ENCODE peak calls at places on chromosomes 4 and X, in six cellular contexts. One of them, this sample, is unnamed.

GRCh38 chr4:165355900-165356300 is 22.9 kb upstream of the CPE start:
- DNase-seq in K562: peak
- DNase-seq in HepG2: peak
- DNase-seq in GM12878: no peak
- DNase-seq in H1: no peak
- DNase-seq in SK-N-SH: peak
- DNase-seq in this sample: no peak

GRCh38 chr4:57157611-57158137 is 47.5 kb upstream of the IGFBP7 start:
- DNase-seq in K562: no peak
- DNase-seq in HepG2: no peak
- DNase-seq in GM12878: no peak
- DNase-seq in H1: no peak
- DNase-seq in SK-N-SH: peak
- DNase-seq in this sample: no peak

GRCh38 chrX:155046129-155046810 is 19.6 kb downstream of the FUNDC2 start:
- DNase-seq in K562: no peak
- DNase-seq in HepG2: no peak
- DNase-seq in GM12878: no peak
- DNase-seq in H1: no peak
- DNase-seq in SK-N-SH: no peak
- DNase-seq in this sample: no peak

GRCh38 chr4:113423631-113424030 is 337.9 kb downstream of the CAMK2D start:
- DNase-seq in K562: no peak
- DNase-seq in HepG2: no peak
- DNase-seq in GM12878: no peak
- DNase-seq in H1: no peak
- DNase-seq in SK-N-SH: no peak
- DNase-seq in this sample: no peak

GRCh38 chr4:157898836-157899605 is 273.8 kb downstream of the GASK1B start:
- DNase-seq in K562: no peak
- DNase-seq in HepG2: no peak
- DNase-seq in GM12878: no peak
- DNase-seq in H1: no peak
- DNase-seq in SK-N-SH: no peak
- DNase-seq in this sample: no peak

GRCh38 chr4:27684501-27685077 is 823.9 kb downstream of the STIM2 start:
- DNase-seq in K562: peak
- DNase-seq in HepG2: peak
- DNase-seq in GM12878: no peak
- DNase-seq in H1: no peak
- DNase-seq in SK-N-SH: peak
- DNase-seq in this sample: peak

GRCh38 chr4:8528713-8529112 is 51.5 kb upstream of the GPR78 start:
- DNase-seq in K562: no peak
- DNase-seq in HepG2: no peak
- DNase-seq in GM12878: no peak
- DNase-seq in H1: no peak
- DNase-seq in SK-N-SH: no peak
- DNase-seq in this sample: peak

GRCh38 chrX:96685205-96686099 is 810 bp downstream of the DIAPH2 start:
- DNase-seq in K562: no peak
- DNase-seq in HepG2: peak
- DNase-seq in GM12878: no peak
- DNase-seq in H1: no peak
- DNase-seq in SK-N-SH: peak
- DNase-seq in this sample: peak

GRCh38 chrX:114959729-114960128 is 57.7 kb downstream of the IL13RA2 start:
- DNase-seq in K562: peak
- DNase-seq in HepG2: no peak
- DNase-seq in GM12878: no peak
- DNase-seq in H1: no peak
- DNase-seq in SK-N-SH: peak
- DNase-seq in this sample: peak

GRCh38 chr4:113869743-113870375 is 108.3 kb upstream of the CAMK2D start:
- DNase-seq in K562: no peak
- DNase-seq in HepG2: no peak
- DNase-seq in GM12878: peak
- DNase-seq in H1: no peak
- DNase-seq in SK-N-SH: no peak
- DNase-seq in this sample: no peak

GRCh38 chr4:61590881-61591280 is 390.8 kb downstream of the ADGRL3 start:
- DNase-seq in K562: no peak
- DNase-seq in HepG2: no peak
- DNase-seq in GM12878: no peak
- DNase-seq in H1: no peak
- DNase-seq in SK-N-SH: no peak
- DNase-seq in this sample: no peak

GRCh38 chrX:150012647-150013046 is 74.4 kb upstream of the EOLA2 start:
- DNase-seq in K562: no peak
- DNase-seq in HepG2: no peak
- DNase-seq in GM12878: no peak
- DNase-seq in H1: no peak
- DNase-seq in SK-N-SH: no peak
- DNase-seq in this sample: no peak

DNA sequence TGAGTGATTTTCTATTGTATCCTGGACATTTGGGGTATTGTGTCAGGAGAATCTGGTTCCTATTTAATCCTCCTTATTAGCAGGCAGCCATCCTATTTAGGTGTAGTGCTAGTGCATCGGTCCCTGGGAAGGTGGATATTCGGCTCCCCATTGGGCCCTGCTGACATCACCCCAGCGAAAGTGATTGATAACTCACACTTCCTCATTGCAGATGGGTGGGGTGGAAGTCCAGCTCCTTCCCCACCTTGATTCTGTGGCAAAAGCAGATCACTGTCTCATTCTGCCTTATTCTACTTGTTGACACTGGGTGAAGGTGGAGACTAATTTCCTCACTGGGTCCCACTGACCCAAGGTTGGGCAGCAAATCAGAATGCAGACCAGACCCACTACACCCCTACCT is 23.2 kb upstream of the BRS3 start:
- DNase-seq in K562: no peak
- DNase-seq in HepG2: no peak
- DNase-seq in GM12878: no peak
- DNase-seq in H1: no peak
- DNase-seq in SK-N-SH: no peak
- DNase-seq in this sample: no peak
- TF ChIP-seq CHD2 in K562: no peak
- TF ChIP-seq CHD2 in HepG2: no peak
- TF ChIP-seq CHD2 in GM12878: no peak
- TF ChIP-seq CHD2 in H1: no peak
- TF ChIP-seq CHD2 in SK-N-SH: no peak
- TF ChIP-seq CHD2 in this sample: no peak

DNA sequence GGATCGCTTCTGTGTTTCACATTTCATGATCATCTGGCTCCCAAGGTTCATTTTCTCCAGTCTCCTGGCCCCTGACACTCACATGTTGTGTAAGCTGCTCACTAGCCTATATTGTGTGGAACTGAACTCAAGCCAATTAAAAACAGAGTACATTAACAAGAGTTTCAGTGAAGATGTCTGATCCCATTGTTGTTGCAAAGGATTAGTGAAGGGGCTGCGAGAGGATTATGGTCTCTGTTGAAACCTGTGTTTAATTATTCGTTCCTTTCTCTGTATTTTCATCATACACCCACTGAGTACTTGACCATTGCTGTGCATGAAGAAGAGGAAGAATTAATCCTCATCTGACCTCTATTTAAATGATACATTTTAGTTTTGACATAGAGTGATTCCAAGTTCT is 54.7 kb downstream of the AFF2 start:
- DNase-seq in K562: no peak
- DNase-seq in HepG2: no peak
- DNase-seq in GM12878: no peak
- DNase-seq in H1: no peak
- DNase-seq in SK-N-SH: no peak
- DNase-seq in this sample: no peak
- TF ChIP-seq CHD2 in K562: no peak
- TF ChIP-seq CHD2 in HepG2: no peak
- TF ChIP-seq CHD2 in GM12878: no peak
- TF ChIP-seq CHD2 in H1: no peak
- TF ChIP-seq CHD2 in SK-N-SH: no peak
- TF ChIP-seq CHD2 in this sample: no peak

GRCh38 chr4:53055716-53056413 is 193.7 kb downstream of the RASL11B start:
- DNase-seq in K562: no peak
- DNase-seq in HepG2: peak
- DNase-seq in GM12878: no peak
- DNase-seq in H1: no peak
- DNase-seq in SK-N-SH: no peak
- DNase-seq in this sample: no peak
- TF ChIP-seq CHD2 in K562: no peak
- TF ChIP-seq CHD2 in HepG2: no peak
- TF ChIP-seq CHD2 in GM12878: no peak
- TF ChIP-seq CHD2 in H1: no peak
- TF ChIP-seq CHD2 in SK-N-SH: no peak
- TF ChIP-seq CHD2 in this sample: no peak

GRCh38 chr4:87012265-87012953 is 77.6 kb downstream of the AFF1 start:
- DNase-seq in K562: no peak
- DNase-seq in HepG2: peak
- DNase-seq in GM12878: peak
- DNase-seq in H1: no peak
- DNase-seq in SK-N-SH: no peak
- DNase-seq in this sample: peak

GRCh38 chr4:87010192-87010591 is 75.4 kb downstream of the AFF1 start:
- DNase-seq in K562: peak
- DNase-seq in HepG2: no peak
- DNase-seq in GM12878: no peak
- DNase-seq in H1: no peak
- DNase-seq in SK-N-SH: no peak
- DNase-seq in this sample: no peak

GRCh38 chr4:87011340-87012034 is 76.7 kb downstream of the AFF1 start:
- DNase-seq in K562: peak
- DNase-seq in HepG2: no peak
- DNase-seq in GM12878: no peak
- DNase-seq in H1: no peak
- DNase-seq in SK-N-SH: no peak
- DNase-seq in this sample: peak

GRCh38 chr4:87017580-87018061 is 82.8 kb downstream of the AFF1 start:
- DNase-seq in K562: peak
- DNase-seq in HepG2: no peak
- DNase-seq in GM12878: no peak
- DNase-seq in H1: no peak
- DNase-seq in SK-N-SH: no peak
- DNase-seq in this sample: peak

GRCh38 chr4:87014284-87014782 is 79.5 kb downstream of the AFF1 start:
- DNase-seq in K562: no peak
- DNase-seq in HepG2: no peak
- DNase-seq in GM12878: no peak
- DNase-seq in H1: no peak
- DNase-seq in SK-N-SH: no peak
- DNase-seq in this sample: no peak
- TF ChIP-seq CHD2 in K562: no peak
- TF ChIP-seq CHD2 in HepG2: no peak
- TF ChIP-seq CHD2 in GM12878: no peak
- TF ChIP-seq CHD2 in H1: no peak
- TF ChIP-seq CHD2 in SK-N-SH: no peak
- TF ChIP-seq CHD2 in this sample: no peak

GRCh38 chr4:175954685-175955084 is 111.0 kb upstream of the WDR17 start:
- DNase-seq in K562: no peak
- DNase-seq in HepG2: no peak
- DNase-seq in GM12878: no peak
- DNase-seq in H1: no peak
- DNase-seq in SK-N-SH: no peak
- DNase-seq in this sample: no peak

GRCh38 chr4:175951794-175952193 is 113.8 kb upstream of the WDR17 start:
- DNase-seq in K562: no peak
- DNase-seq in HepG2: no peak
- DNase-seq in GM12878: no peak
- DNase-seq in H1: no peak
- DNase-seq in SK-N-SH: no peak
- DNase-seq in this sample: peak

GRCh38 chr4:175953960-175954521 is 111.6 kb upstream of the WDR17 start:
- DNase-seq in K562: no peak
- DNase-seq in HepG2: no peak
- DNase-seq in GM12878: no peak
- DNase-seq in H1: no peak
- DNase-seq in SK-N-SH: no peak
- DNase-seq in this sample: peak
- TF ChIP-seq CHD2 in K562: no peak
- TF ChIP-seq CHD2 in HepG2: no peak
- TF ChIP-seq CHD2 in GM12878: no peak
- TF ChIP-seq CHD2 in H1: no peak
- TF ChIP-seq CHD2 in SK-N-SH: no peak
- TF ChIP-seq CHD2 in this sample: no peak

GRCh38 chr4:38774181-38774580 is 8.6 kb downstream of the TLR10 start:
- DNase-seq in K562: no peak
- DNase-seq in HepG2: no peak
- DNase-seq in GM12878: no peak
- DNase-seq in H1: no peak
- DNase-seq in SK-N-SH: no peak
- DNase-seq in this sample: no peak
- TF ChIP-seq CHD2 in K562: no peak
- TF ChIP-seq CHD2 in HepG2: no peak
- TF ChIP-seq CHD2 in GM12878: no peak
- TF ChIP-seq CHD2 in H1: no peak
- TF ChIP-seq CHD2 in SK-N-SH: no peak
- TF ChIP-seq CHD2 in this sample: no peak

DNA sequence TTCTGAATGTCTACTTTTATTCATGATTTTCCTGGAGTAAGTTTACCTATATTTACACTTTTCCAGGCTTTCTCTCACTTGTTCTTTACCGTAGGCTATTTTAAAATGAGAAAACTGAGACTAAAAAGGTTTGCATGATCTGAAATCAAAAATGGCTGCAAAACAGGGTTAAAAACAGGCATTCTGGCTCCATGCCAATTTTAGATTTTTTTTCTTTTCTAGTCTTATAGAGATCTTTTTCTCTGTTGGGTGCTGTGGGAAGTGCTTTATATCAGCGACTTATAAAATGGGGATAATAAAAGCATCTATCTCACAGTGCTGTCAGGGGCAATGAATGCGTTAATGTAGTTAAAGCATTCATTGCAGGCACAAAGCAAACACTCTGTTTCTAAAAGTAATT is 294.8 kb downstream of the PACRGL start:
- DNase-seq in K562: no peak
- DNase-seq in HepG2: no peak
- DNase-seq in GM12878: no peak
- DNase-seq in H1: no peak
- DNase-seq in SK-N-SH: no peak
- DNase-seq in this sample: no peak
- TF ChIP-seq CHD2 in K562: no peak
- TF ChIP-seq CHD2 in HepG2: no peak
- TF ChIP-seq CHD2 in GM12878: no peak
- TF ChIP-seq CHD2 in H1: no peak
- TF ChIP-seq CHD2 in SK-N-SH: no peak
- TF ChIP-seq CHD2 in this sample: no peak

This sample was measured in A549.